ENCODE peak calls at places on chromosomes 12 and 14, in eight cellular contexts. A is fibroblast of the aortic adventitia, D is uterus, X is lower lobe of right lung, E is BJ, V is HCT116, G is breast epithelium, T is A673. J is an unnamed sample.

GRCh38 chr14:24312736-24313507 is 1.6 kb downstream of the LTB4R start:
- DNase-seq in X (peak), G (no peak), D (no peak), E (no peak), V (no peak), A (no peak), T (no peak), J (no peak)

GRCh38 chr12:48105321-48105866 is 485 bp downstream of the SENP1 start:
- DNase-seq in G (no peak), D (no peak), T (peak), X (no peak), E (no peak), V (no peak), A (peak), J (no peak)

GRCh38 chr14:100893228-100893601 is 10.3 kb downstream of the RTL1 start:
- DNase-seq in T (no peak), X (no peak), E (no peak), D (no peak), A (no peak), V (no peak), G (peak), J (no peak)

GRCh38 chr14:41297961-41298690 is 308.6 kb upstream of the LRFN5 start:
- DNase-seq in A (peak), D (no peak), X (no peak), E (no peak), T (peak), G (no peak), V (no peak), J (peak)

GRCh38 chr12:81974762-81975161 is 215.6 kb upstream of the PPFIA2 start:
- DNase-seq in G (no peak), D (no peak), E (no peak), V (no peak), T (no peak), A (no peak), X (no peak), J (no peak)

GRCh38 chr12:6827982-6828670 is at the start of gene P3H3:
- DNase-seq in G (no peak), A (peak), D (peak), V (no peak), X (no peak), E (no peak), T (peak), J (peak)

GRCh38 chr12:111937429-111937828 is 75.5 kb downstream of the TMEM116 start:
- DNase-seq in G (no peak), X (no peak), T (no peak), D (no peak), A (peak), E (peak), V (no peak), J (no peak)

GRCh38 chr12:69985656-69986055 is 160.6 kb downstream of the MYRFL start:
- DNase-seq in A (no peak), T (peak), G (no peak), D (no peak), E (no peak), X (no peak), V (peak), J (no peak)

GRCh38 chr14:30991408-30991807 is 34.0 kb upstream of the AP4S1 start:
- DNase-seq in G (no peak), X (no peak), T (no peak), D (no peak), E (no peak), V (no peak), A (no peak), J (no peak)

GRCh38 chr12:106764738-106765137 is 9.7 kb upstream of the RIC8B start:
- DNase-seq in X (no peak), V (no peak), D (no peak), T (no peak), E (no peak), G (no peak), A (no peak), J (peak)
- TF ChIP-seq CTCF in X (no peak), V (no peak), D (no peak), T (no peak), E (no peak), G (no peak), A (peak), J (no peak)

GRCh38 chr12:24505366-24506025 is 443.4 kb downstream of the BCAT1 start:
- DNase-seq in V (no peak), D (no peak), A (no peak), G (no peak), T (peak), X (no peak), E (no peak), J (no peak)

GRCh38 chr12:24496755-24497154 is 452.1 kb downstream of the BCAT1 start:
- DNase-seq in D (no peak), V (no peak), X (no peak), T (no peak), E (peak), G (no peak), A (no peak), J (peak)

GRCh38 chr12:24499151-24500146 is 449.5 kb downstream of the BCAT1 start:
- DNase-seq in A (peak), E (peak), X (no peak), G (no peak), D (no peak), T (peak), V (no peak), J (peak)

GRCh38 chr12:24500466-24501232 is 448.3 kb downstream of the BCAT1 start:
- DNase-seq in G (no peak), A (no peak), E (no peak), X (no peak), D (no peak), V (no peak), T (peak), J (peak)
- H3K4me3 ChIP-seq in G (no peak), A (no peak), E (no peak), X (no peak), D (no peak), V (no peak), T (peak), J (no peak)

DNA sequence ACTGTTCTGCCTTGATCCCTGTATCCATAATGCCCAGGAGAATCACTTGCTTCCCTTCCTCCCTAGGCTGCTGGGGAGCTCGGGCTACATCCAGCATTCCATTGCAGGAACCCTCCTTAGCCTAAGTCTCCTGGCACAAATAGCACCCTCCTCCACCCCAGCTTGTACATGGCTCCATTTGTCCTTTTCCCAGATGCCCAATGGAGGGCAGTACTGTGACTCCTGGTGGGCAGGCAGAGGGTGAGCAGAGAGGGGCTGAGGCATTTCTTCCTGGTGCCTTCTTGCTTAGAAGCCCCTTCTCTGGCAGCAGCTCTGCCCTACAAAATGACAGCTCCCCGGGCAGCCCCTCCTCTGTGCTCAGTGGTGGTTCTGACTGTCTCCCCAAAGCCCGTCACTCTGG is 86.5 kb downstream of the RBM19 start:
- DNase-seq in D (no peak), V (no peak), X (no peak), G (no peak), T (no peak), E (no peak), A (no peak), J (no peak)
- TF ChIP-seq CTCF in D (no peak), V (no peak), X (no peak), G (no peak), T (no peak), E (no peak), A (no peak), J (no peak)

GRCh38 chr12:115355301-115355700 is 671.3 kb upstream of the TBX3 start:
- DNase-seq in G (no peak), A (no peak), X (no peak), V (no peak), T (no peak), E (no peak), D (no peak), J (peak)

GRCh38 chr12:115351513-115352077 is 667.6 kb upstream of the TBX3 start:
- DNase-seq in X (no peak), E (no peak), V (no peak), T (no peak), G (no peak), D (no peak), A (peak), J (peak)

GRCh38 chr12:115353467-115353866 is 669.5 kb upstream of the TBX3 start:
- DNase-seq in G (no peak), E (no peak), D (no peak), T (no peak), V (no peak), A (no peak), X (no peak), J (no peak)

GRCh38 chr12:115354007-115354452 is 670.1 kb upstream of the TBX3 start:
- DNase-seq in D (peak), X (no peak), G (no peak), E (peak), A (peak), T (no peak), V (peak), J (peak)

GRCh38 chr12:115354476-115354890 is 670.5 kb upstream of the TBX3 start:
- DNase-seq in D (no peak), X (no peak), E (no peak), A (no peak), G (no peak), V (no peak), T (no peak), J (no peak)
- H3K4me3 ChIP-seq in D (peak), X (peak), E (peak), A (peak), G (peak), V (no peak), T (no peak), J (peak)

GRCh38 chr12:62802981-62803380 is 132.0 kb downstream of the PPM1H start:
- DNase-seq in X (no peak), D (no peak), E (no peak), A (peak), G (no peak), T (no peak), V (no peak), J (no peak)
- TF ChIP-seq CTCF in X (no peak), D (no peak), E (peak), A (peak), G (no peak), T (peak), V (peak), J (no peak)

GRCh38 chr14:20591235-20591634 is at the start of gene RNASE12:
- DNase-seq in X (no peak), V (no peak), D (no peak), G (no peak), A (no peak), E (no peak), T (no peak), J (no peak)
- H3K4me3 ChIP-seq in X (no peak), V (no peak), D (no peak), G (no peak), A (no peak), E (no peak), T (no peak), J (no peak)

GRCh38 chr14:68726093-68726695 is 66.7 kb downstream of the ZFP36L1 start:
- DNase-seq in E (no peak), G (no peak), X (no peak), T (no peak), V (no peak), A (no peak), D (no peak), J (no peak)

GRCh38 chr14:68729556-68729955 is 63.3 kb downstream of the ZFP36L1 start:
- DNase-seq in A (no peak), T (no peak), D (no peak), G (no peak), V (no peak), E (no peak), X (no peak), J (no peak)

GRCh38 chr14:68730367-68730766 is 62.5 kb downstream of the ZFP36L1 start:
- DNase-seq in G (no peak), E (no peak), V (no peak), X (no peak), T (no peak), D (no peak), A (no peak), J (no peak)

GRCh38 chr14:68727315-68728078 is 65.4 kb downstream of the ZFP36L1 start:
- DNase-seq in T (no peak), G (no peak), X (no peak), A (no peak), V (no peak), D (no peak), E (no peak), J (no peak)

GRCh38 chr14:68728342-68729106 is 64.3 kb downstream of the ZFP36L1 start:
- DNase-seq in A (no peak), V (no peak), D (no peak), T (no peak), X (no peak), E (no peak), G (no peak), J (no peak)
- TF ChIP-seq CTCF in A (no peak), V (no peak), D (no peak), T (no peak), X (no peak), E (no peak), G (no peak), J (no peak)

J was measured in fibroblast of mammary gland.